ENCODE peak calls at places on chromosome 1, in five cellular contexts. H is CD8-positive, alpha-beta T cell; L is GM23248; B is IMR-90; E is aorta. K is an unnamed sample.

GRCh38 chr1:109509176-109510134 is at the start of gene AMIGO1:
- DNase-seq in H (peak; percentile 68), L (peak; percentile 76), B (peak; percentile 43), E (peak; percentile 90), K (peak; percentile 54)

GRCh38 chr1:230365723-230366307 is 60.3 kb downstream of the PGBD5 start:
- DNase-seq in H (no peak), L (no peak), B (no peak), E (no peak), K (no peak)

GRCh38 chr1:71964188-71964587 is 318.2 kb downstream of the NEGR1 start:
- DNase-seq in H (no peak), L (no peak), B (peak; percentile 34), E (no peak), K (no peak)

GRCh38 chr1:46616277-46617107 is at the start of gene MOB3C:
- DNase-seq in H (peak; percentile 65), L (peak; percentile 88), B (peak; percentile 77), E (peak; percentile 95), K (peak; percentile 79)

GRCh38 chr1:63148825-63149645 is 173.3 kb upstream of the FOXD3 start:
- DNase-seq in H (no peak), L (peak; percentile 63), B (peak; percentile 31), E (no peak), K (peak; percentile 40)

GRCh38 chr1:224454337-224455055 is 19.9 kb upstream of the WDR26 start:
- DNase-seq in H (no peak), L (no peak), B (no peak), E (no peak), K (no peak)

GRCh38 chr1:155062151-155062686 is 1.3 kb upstream of the EFNA4 start:
- DNase-seq in H (no peak), L (peak; percentile 11), B (no peak), E (no peak), K (no peak)

GRCh38 chr1:35718492-35719336 is at the start of gene C1orf216:
- DNase-seq in H (peak; percentile 73), L (peak; percentile 90), B (peak; percentile 72), E (peak; percentile 91), K (peak; percentile 77)

GRCh38 chr1:21899972-21900371 is 37.1 kb downstream of the HSPG2 start:
- DNase-seq in H (no peak), L (no peak), B (no peak), E (peak; percentile 81), K (peak; percentile 98)

GRCh38 chr1:47555307-47555706 is 117.5 kb downstream of the FOXD2 start:
- DNase-seq in H (no peak), L (no peak), B (no peak), E (no peak), K (no peak)

GRCh38 chr1:46134660-46135331 is 2.4 kb upstream of the PIK3R3 start:
- DNase-seq in H (no peak), L (peak; percentile 88), B (peak; percentile 95), E (no peak), K (peak; percentile 21)

GRCh38 chr1:243729956-243730355 is 120.1 kb downstream of the AKT3 start:
- DNase-seq in H (no peak), L (no peak), B (no peak), E (no peak), K (no peak)

GRCh38 chr1:217943361-217943760 is 312.2 kb downstream of the SPATA17 start:
- DNase-seq in H (no peak), L (no peak), B (no peak), E (no peak), K (no peak)

GRCh38 chr1:46613661-46614603 is 2.7 kb downstream of the MOB3C start:
- DNase-seq in H (peak; percentile 36), L (peak; percentile 84), B (peak; percentile 76), E (peak; percentile 96), K (peak; percentile 30)

GRCh38 chr1:201126832-201127754 is at the start of gene ASCL5:
- DNase-seq in H (no peak), L (peak; percentile 71), B (peak; percentile 59), E (no peak), K (peak; percentile 41)

GRCh38 chr1:19769211-19769932 is 30.3 kb downstream of the TMCO4 start:
- DNase-seq in H (no peak), L (no peak), B (no peak), E (no peak), K (no peak)

GRCh38 chr1:12056331-12056841 is 6.7 kb upstream of the TNFRSF8 start:
- DNase-seq in H (no peak), L (peak; percentile 41), B (peak; percentile 25), E (no peak), K (no peak)

GRCh38 chr1:110065841-110066240 is 4.6 kb downstream of the ALX3 start:
- DNase-seq in H (no peak), L (peak; percentile 40), B (no peak), E (peak; percentile 35), K (no peak)

GRCh38 chr1:224616761-224617409 is 768 bp downstream of the CNIH3 start:
- DNase-seq in H (no peak), L (peak; percentile 45), B (no peak), E (no peak), K (no peak)

GRCh38 chr1:204376919-204377799 is 17.4 kb upstream of the PLEKHA6 start:
- DNase-seq in H (no peak), L (no peak), B (no peak), E (no peak), K (peak; percentile 64)

GRCh38 chr1:241934181-241934815 is 23.3 kb upstream of the BECN2 start:
- DNase-seq in H (no peak), L (peak; percentile 84), B (no peak), E (no peak), K (no peak)

GRCh38 chr1:78840447-78841251 is 165.9 kb downstream of the ADGRL4 start:
- DNase-seq in H (no peak), L (peak; percentile 78), B (peak; percentile 83), E (no peak), K (peak; percentile 6)

GRCh38 chr1:22420456-22421053 is 31.1 kb upstream of the ZBTB40 start:
- DNase-seq in H (peak; percentile 42), L (peak; percentile 88), B (peak; percentile 74), E (peak; percentile 93), K (peak; percentile 80)

GRCh38 chr1:242447682-242448081 is 76.8 kb downstream of the PLD5 start:
- DNase-seq in H (no peak), L (no peak), B (no peak), E (no peak), K (no peak)

GRCh38 chr1:33088119-33088906 is 7.4 kb downstream of the AZIN2 start:
- DNase-seq in H (no peak), L (peak; percentile 24), B (peak; percentile 34), E (no peak), K (no peak)

GRCh38 chr1:118250232-118250631 is 65.2 kb upstream of the SPAG17 start:
- DNase-seq in H (no peak), L (no peak), B (no peak), E (no peak), K (no peak)

GRCh38 chr1:27348861-27349783 is 7.3 kb downstream of the SYTL1 start:
- DNase-seq in H (peak; percentile 46), L (peak; percentile 47), B (no peak), E (no peak), K (no peak)

GRCh38 chr1:9910080-9910424 is at the start of gene CTNNBIP1:
- DNase-seq in H (no peak), L (no peak), B (no peak), E (no peak), K (no peak)

GRCh38 chr1:206909167-206909882 is 12.1 kb downstream of the IL24 start:
- DNase-seq in H (peak; percentile 65), L (peak; percentile 53), B (no peak), E (peak; percentile 81), K (no peak)

GRCh38 chr1:215022723-215023122 is 59.8 kb upstream of the KCNK2 start:
- DNase-seq in H (no peak), L (peak; percentile 77), B (peak; percentile 85), E (no peak), K (no peak)

GRCh38 chr1:229137274-229137673 is 133.6 kb upstream of the RAB4A start:
- DNase-seq in H (no peak), L (no peak), B (no peak), E (no peak), K (no peak)

GRCh38 chr1:229135773-229136172 is 135.1 kb upstream of the RAB4A start:
- DNase-seq in H (no peak), L (no peak), B (no peak), E (no peak), K (no peak)

GRCh38 chr1:229138066-229138465 is 132.8 kb upstream of the RAB4A start:
- DNase-seq in H (no peak), L (no peak), B (peak; percentile 10), E (no peak), K (no peak)

GRCh38 chr1:229139320-229139719 is 131.6 kb upstream of the RAB4A start:
- DNase-seq in H (no peak), L (no peak), B (no peak), E (no peak), K (no peak)

GRCh38 chr1:229136817-229137216 is 134.1 kb upstream of the RAB4A start:
- DNase-seq in H (no peak), L (no peak), B (no peak), E (no peak), K (no peak)
- H3K4me1 ChIP-seq in H (peaks cover 27% of the 10 kb centered on the region), L (no peaks in the 10 kb centered on the region), B (peaks cover 13% of the 10 kb centered on the region), E (no peaks in the 10 kb centered on the region), K (no peaks in the 10 kb centered on the region)

DNA sequence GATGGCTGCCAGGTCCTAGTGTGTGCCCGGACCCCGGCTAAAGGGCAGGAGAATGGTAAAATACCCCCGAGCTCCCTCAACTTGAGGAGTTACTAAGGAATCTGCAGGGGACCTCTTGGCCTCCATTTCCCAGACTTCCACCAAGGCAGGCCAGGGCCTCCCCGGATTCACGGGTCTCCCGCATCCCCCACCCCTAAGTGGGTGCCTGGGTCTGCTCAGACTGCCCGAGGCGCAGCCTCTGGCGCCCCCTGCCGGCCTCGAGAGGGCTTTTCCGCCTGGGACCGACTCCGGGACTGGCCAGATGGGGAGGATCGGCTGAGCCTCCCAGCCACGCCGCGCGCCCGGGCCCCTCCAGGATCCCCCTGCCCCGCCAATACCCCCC is 1.7 kb downstream of the PLEKHG5 start:
- DNase-seq in H (peak; percentile 78), L (peak; percentile 79), B (peak; percentile 69), E (peak; percentile 91), K (peak; percentile 71)
- H3K4me1 ChIP-seq in H (peaks cover 34% of the 10 kb centered on the region), L (peaks cover 16% of the 10 kb centered on the region), B (peaks cover 12% of the 10 kb centered on the region), E (no peaks in the 10 kb centered on the region), K (peaks cover 44% of the 10 kb centered on the region)

GRCh38 chr1:28510350-28511223 is 4.7 kb downstream of the RCC1 start:
- DNase-seq in H (no peak), L (peak; percentile 61), B (peak; percentile 52), E (peak; percentile 34), K (peak; percentile 52)
- H3K4me1 ChIP-seq in H (peaks cover 53% of the 10 kb centered on the region), L (peaks cover 20% of the 10 kb centered on the region), B (peaks cover 13% of the 10 kb centered on the region), E (no peaks in the 10 kb centered on the region), K (peaks cover 34% of the 10 kb centered on the region)

DNA sequence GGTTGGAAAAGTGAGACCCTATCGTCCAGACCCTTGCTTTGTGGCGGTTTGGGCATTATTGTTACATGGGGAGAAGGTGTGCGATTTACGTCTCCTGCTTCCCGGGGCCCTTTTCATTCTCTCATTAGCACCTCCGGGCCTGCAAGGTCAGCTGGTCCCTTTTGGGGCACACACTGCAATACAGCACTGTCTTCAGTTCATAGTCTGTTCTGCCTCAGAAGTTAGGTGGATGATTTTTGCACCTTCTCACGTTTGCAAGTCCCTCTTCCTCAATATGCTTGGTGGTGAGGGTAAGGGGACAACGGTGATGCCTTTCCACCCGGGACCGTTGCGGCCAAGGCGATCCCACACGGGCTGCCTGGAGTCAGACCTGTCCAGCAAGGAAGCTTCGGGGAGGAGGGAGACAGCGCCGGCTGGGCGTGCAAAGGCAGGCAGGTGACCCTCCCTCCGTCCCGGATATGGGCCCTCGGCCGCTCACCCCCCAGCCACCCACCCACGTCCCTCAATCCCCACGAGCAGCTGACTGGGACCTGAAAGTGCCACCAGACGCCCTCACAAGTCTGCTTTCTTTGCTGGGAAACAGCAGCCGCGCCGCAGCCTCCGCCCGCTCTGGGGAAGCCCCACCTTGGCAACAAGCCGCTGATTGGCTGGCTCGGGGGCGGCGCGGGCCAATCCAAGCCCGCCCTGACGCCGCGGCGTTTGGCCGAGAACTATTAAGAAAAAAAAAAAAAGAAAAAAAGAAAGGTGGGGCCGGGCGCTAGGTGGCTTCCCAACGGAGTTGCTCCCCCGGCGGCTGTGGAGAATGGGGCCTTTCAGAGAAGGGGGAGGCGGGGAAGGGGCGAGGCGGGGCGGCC is 21.7 kb downstream of the BTG2 start:
- DNase-seq in H (peak; percentile 94), L (peak; percentile 94), B (peak; percentile 79), E (peak; percentile 97), K (peak; percentile 94)
- H3K4me1 ChIP-seq in H (peaks cover 65% of the 10 kb centered on the region), L (no peaks in the 10 kb centered on the region), B (peaks cover 4% of the 10 kb centered on the region), E (no peaks in the 10 kb centered on the region), K (peaks cover 19% of the 10 kb centered on the region)

K was measured in endothelial cell of umbilical vein.